ENCODE peak calls at places on chromosomes 12 and 14, in six cellular contexts. One of them, this sample, is unnamed.
A peak's percentile ranks its signal among the peaks of the same experiment; 100 is the strongest.

GRCh38 chr12:81542065-81542464 is 217.1 kb downstream of the PPFIA2 start:
- DNase-seq in Kasumi-1: no peak
- DNase-seq in HuH-7: no peak
- DNase-seq in activated T-helper 9 cell treated with anti-CD3 and anti-CD28 coated beads, Interleukin-2, amount 50 U/mL, for 16 hours: no peak
- DNase-seq in stromal cell of bone marrow: no peak
- DNase-seq in stimulated activated CD4-positive, alpha-beta T cell treated with anti-CD3 and anti-CD28 coated beads, Interleukin-2, amount 100 ng/mL, for 24 hours: no peak
- DNase-seq in this sample: no peak

GRCh38 chr12:23585156-23585781 is 364.2 kb downstream of the SOX5 start:
- DNase-seq in Kasumi-1: no peak
- DNase-seq in activated T-helper 9 cell treated with anti-CD3 and anti-CD28 coated beads, Interleukin-2, amount 50 U/mL, for 16 hours: no peak
- DNase-seq in stimulated activated CD4-positive, alpha-beta T cell treated with anti-CD3 and anti-CD28 coated beads, Interleukin-2, amount 100 ng/mL, for 24 hours: no peak
- DNase-seq in HuH-7: no peak
- DNase-seq in stromal cell of bone marrow: no peak
- DNase-seq in this sample: no peak

GRCh38 chr14:36426836-36427235 is 93.2 kb downstream of the NKX2-1 start:
- DNase-seq in activated T-helper 9 cell treated with anti-CD3 and anti-CD28 coated beads, Interleukin-2, amount 50 U/mL, for 16 hours: no peak
- DNase-seq in stimulated activated CD4-positive, alpha-beta T cell treated with anti-CD3 and anti-CD28 coated beads, Interleukin-2, amount 100 ng/mL, for 24 hours: no peak
- DNase-seq in HuH-7: no peak
- DNase-seq in stromal cell of bone marrow: no peak
- DNase-seq in Kasumi-1: no peak
- DNase-seq in this sample: no peak

GRCh38 chr12:65654230-65654629 is 170.1 kb upstream of the HMGA2 start:
- DNase-seq in stimulated activated CD4-positive, alpha-beta T cell treated with anti-CD3 and anti-CD28 coated beads, Interleukin-2, amount 100 ng/mL, for 24 hours: no peak
- DNase-seq in stromal cell of bone marrow: no peak
- DNase-seq in activated T-helper 9 cell treated with anti-CD3 and anti-CD28 coated beads, Interleukin-2, amount 50 U/mL, for 16 hours: no peak
- DNase-seq in Kasumi-1: no peak
- DNase-seq in HuH-7: no peak
- DNase-seq in this sample: no peak

GRCh38 chr14:93044601-93045000 is 71.1 kb downstream of the ITPK1 start:
- DNase-seq in stromal cell of bone marrow: no peak
- DNase-seq in stimulated activated CD4-positive, alpha-beta T cell treated with anti-CD3 and anti-CD28 coated beads, Interleukin-2, amount 100 ng/mL, for 24 hours: no peak
- DNase-seq in HuH-7: no peak
- DNase-seq in activated T-helper 9 cell treated with anti-CD3 and anti-CD28 coated beads, Interleukin-2, amount 50 U/mL, for 16 hours: no peak
- DNase-seq in Kasumi-1: no peak
- DNase-seq in this sample: peak; percentile 10

GRCh38 chr14:63843796-63844195 is 9.0 kb upstream of the SYNE2 start:
- DNase-seq in HuH-7: no peak
- DNase-seq in Kasumi-1: no peak
- DNase-seq in stimulated activated CD4-positive, alpha-beta T cell treated with anti-CD3 and anti-CD28 coated beads, Interleukin-2, amount 100 ng/mL, for 24 hours: no peak
- DNase-seq in stromal cell of bone marrow: no peak
- DNase-seq in activated T-helper 9 cell treated with anti-CD3 and anti-CD28 coated beads, Interleukin-2, amount 50 U/mL, for 16 hours: no peak
- DNase-seq in this sample: no peak

GRCh38 chr14:105765893-105766614 is 239.7 kb downstream of the TMEM121 start:
- DNase-seq in stromal cell of bone marrow: no peak
- DNase-seq in activated T-helper 9 cell treated with anti-CD3 and anti-CD28 coated beads, Interleukin-2, amount 50 U/mL, for 16 hours: no peak
- DNase-seq in stimulated activated CD4-positive, alpha-beta T cell treated with anti-CD3 and anti-CD28 coated beads, Interleukin-2, amount 100 ng/mL, for 24 hours: no peak
- DNase-seq in Kasumi-1: no peak
- DNase-seq in HuH-7: no peak
- DNase-seq in this sample: no peak

GRCh38 chr14:92925446-92925845 is 2.5 kb downstream of the CHGA start:
- DNase-seq in stromal cell of bone marrow: no peak
- DNase-seq in activated T-helper 9 cell treated with anti-CD3 and anti-CD28 coated beads, Interleukin-2, amount 50 U/mL, for 16 hours: no peak
- DNase-seq in stimulated activated CD4-positive, alpha-beta T cell treated with anti-CD3 and anti-CD28 coated beads, Interleukin-2, amount 100 ng/mL, for 24 hours: no peak
- DNase-seq in HuH-7: no peak
- DNase-seq in Kasumi-1: no peak
- DNase-seq in this sample: no peak

GRCh38 chr14:96638041-96638855 is 136.1 kb downstream of the PAPOLA start:
- DNase-seq in stimulated activated CD4-positive, alpha-beta T cell treated with anti-CD3 and anti-CD28 coated beads, Interleukin-2, amount 100 ng/mL, for 24 hours: no peak
- DNase-seq in HuH-7: no peak
- DNase-seq in stromal cell of bone marrow: no peak
- DNase-seq in activated T-helper 9 cell treated with anti-CD3 and anti-CD28 coated beads, Interleukin-2, amount 50 U/mL, for 16 hours: no peak
- DNase-seq in Kasumi-1: no peak
- DNase-seq in this sample: no peak

GRCh38 chr14:31360919-31361662 is 59.3 kb downstream of the HEATR5A start:
- DNase-seq in stromal cell of bone marrow: peak; percentile 20
- DNase-seq in HuH-7: no peak
- DNase-seq in activated T-helper 9 cell treated with anti-CD3 and anti-CD28 coated beads, Interleukin-2, amount 50 U/mL, for 16 hours: no peak
- DNase-seq in Kasumi-1: no peak
- DNase-seq in stimulated activated CD4-positive, alpha-beta T cell treated with anti-CD3 and anti-CD28 coated beads, Interleukin-2, amount 100 ng/mL, for 24 hours: no peak
- DNase-seq in this sample: no peak

GRCh38 chr12:109743076-109743910 is 29.7 kb downstream of the FAM222A start:
- DNase-seq in Kasumi-1: no peak
- DNase-seq in stromal cell of bone marrow: no peak
- DNase-seq in stimulated activated CD4-positive, alpha-beta T cell treated with anti-CD3 and anti-CD28 coated beads, Interleukin-2, amount 100 ng/mL, for 24 hours: no peak
- DNase-seq in activated T-helper 9 cell treated with anti-CD3 and anti-CD28 coated beads, Interleukin-2, amount 50 U/mL, for 16 hours: no peak
- DNase-seq in HuH-7: no peak
- DNase-seq in this sample: no peak

GRCh38 chr12:1668833-1669543 is 21.9 kb upstream of the ADIPOR2 start:
- DNase-seq in activated T-helper 9 cell treated with anti-CD3 and anti-CD28 coated beads, Interleukin-2, amount 50 U/mL, for 16 hours: no peak
- DNase-seq in Kasumi-1: no peak
- DNase-seq in stromal cell of bone marrow: no peak
- DNase-seq in stimulated activated CD4-positive, alpha-beta T cell treated with anti-CD3 and anti-CD28 coated beads, Interleukin-2, amount 100 ng/mL, for 24 hours: no peak
- DNase-seq in HuH-7: no peak
- DNase-seq in this sample: peak; percentile 33

GRCh38 chr12:132525833-132526455 is 36.0 kb downstream of the FBRSL1 start:
- DNase-seq in activated T-helper 9 cell treated with anti-CD3 and anti-CD28 coated beads, Interleukin-2, amount 50 U/mL, for 16 hours: no peak
- DNase-seq in HuH-7: no peak
- DNase-seq in stimulated activated CD4-positive, alpha-beta T cell treated with anti-CD3 and anti-CD28 coated beads, Interleukin-2, amount 100 ng/mL, for 24 hours: no peak
- DNase-seq in Kasumi-1: no peak
- DNase-seq in stromal cell of bone marrow: no peak
- DNase-seq in this sample: no peak

GRCh38 chr12:10406725-10407124 is 2.8 kb downstream of the KLRC4 start:
- DNase-seq in Kasumi-1: peak; percentile 25
- DNase-seq in activated T-helper 9 cell treated with anti-CD3 and anti-CD28 coated beads, Interleukin-2, amount 50 U/mL, for 16 hours: no peak
- DNase-seq in stimulated activated CD4-positive, alpha-beta T cell treated with anti-CD3 and anti-CD28 coated beads, Interleukin-2, amount 100 ng/mL, for 24 hours: no peak
- DNase-seq in HuH-7: no peak
- DNase-seq in stromal cell of bone marrow: no peak
- DNase-seq in this sample: no peak

GRCh38 chr14:52875707-52876106 is 75.1 kb downstream of the FERMT2 start:
- DNase-seq in stimulated activated CD4-positive, alpha-beta T cell treated with anti-CD3 and anti-CD28 coated beads, Interleukin-2, amount 100 ng/mL, for 24 hours: no peak
- DNase-seq in Kasumi-1: no peak
- DNase-seq in activated T-helper 9 cell treated with anti-CD3 and anti-CD28 coated beads, Interleukin-2, amount 50 U/mL, for 16 hours: no peak
- DNase-seq in stromal cell of bone marrow: no peak
- DNase-seq in HuH-7: no peak
- DNase-seq in this sample: no peak

GRCh38 chr12:645563-646071 is 17.6 kb downstream of the NINJ2 start:
- DNase-seq in HuH-7: peak; percentile 37
- DNase-seq in stromal cell of bone marrow: no peak
- DNase-seq in stimulated activated CD4-positive, alpha-beta T cell treated with anti-CD3 and anti-CD28 coated beads, Interleukin-2, amount 100 ng/mL, for 24 hours: no peak
- DNase-seq in Kasumi-1: no peak
- DNase-seq in activated T-helper 9 cell treated with anti-CD3 and anti-CD28 coated beads, Interleukin-2, amount 50 U/mL, for 16 hours: no peak
- DNase-seq in this sample: no peak

GRCh38 chr14:103267226-103267625 is 66.8 kb upstream of the EIF5 start:
- DNase-seq in Kasumi-1: no peak
- DNase-seq in HuH-7: no peak
- DNase-seq in stimulated activated CD4-positive, alpha-beta T cell treated with anti-CD3 and anti-CD28 coated beads, Interleukin-2, amount 100 ng/mL, for 24 hours: no peak
- DNase-seq in stromal cell of bone marrow: no peak
- DNase-seq in activated T-helper 9 cell treated with anti-CD3 and anti-CD28 coated beads, Interleukin-2, amount 50 U/mL, for 16 hours: no peak
- DNase-seq in this sample: no peak

GRCh38 chr12:45893240-45893639 is 97.1 kb downstream of the SCAF11 start:
- DNase-seq in stromal cell of bone marrow: peak; percentile 3
- DNase-seq in stimulated activated CD4-positive, alpha-beta T cell treated with anti-CD3 and anti-CD28 coated beads, Interleukin-2, amount 100 ng/mL, for 24 hours: no peak
- DNase-seq in Kasumi-1: no peak
- DNase-seq in HuH-7: no peak
- DNase-seq in activated T-helper 9 cell treated with anti-CD3 and anti-CD28 coated beads, Interleukin-2, amount 50 U/mL, for 16 hours: no peak
- DNase-seq in this sample: no peak

GRCh38 chr14:100871234-100872186 is 32.0 kb downstream of the RTL1 start:
- DNase-seq in Kasumi-1: no peak
- DNase-seq in stromal cell of bone marrow: peak; percentile 10
- DNase-seq in HuH-7: no peak
- DNase-seq in stimulated activated CD4-positive, alpha-beta T cell treated with anti-CD3 and anti-CD28 coated beads, Interleukin-2, amount 100 ng/mL, for 24 hours: no peak
- DNase-seq in activated T-helper 9 cell treated with anti-CD3 and anti-CD28 coated beads, Interleukin-2, amount 50 U/mL, for 16 hours: no peak
- DNase-seq in this sample: no peak

GRCh38 chr14:60655114-60655897 is 6.0 kb upstream of the SIX1 start:
- DNase-seq in stimulated activated CD4-positive, alpha-beta T cell treated with anti-CD3 and anti-CD28 coated beads, Interleukin-2, amount 100 ng/mL, for 24 hours: no peak
- DNase-seq in HuH-7: no peak
- DNase-seq in stromal cell of bone marrow: no peak
- DNase-seq in activated T-helper 9 cell treated with anti-CD3 and anti-CD28 coated beads, Interleukin-2, amount 50 U/mL, for 16 hours: no peak
- DNase-seq in Kasumi-1: no peak
- DNase-seq in this sample: no peak

GRCh38 chr12:48037267-48037915 is 33.1 kb upstream of the COL2A1 start:
- DNase-seq in HuH-7: no peak
- DNase-seq in Kasumi-1: no peak
- DNase-seq in stimulated activated CD4-positive, alpha-beta T cell treated with anti-CD3 and anti-CD28 coated beads, Interleukin-2, amount 100 ng/mL, for 24 hours: no peak
- DNase-seq in stromal cell of bone marrow: no peak
- DNase-seq in activated T-helper 9 cell treated with anti-CD3 and anti-CD28 coated beads, Interleukin-2, amount 50 U/mL, for 16 hours: no peak
- DNase-seq in this sample: no peak

GRCh38 chr14:103897075-103897947 is 30.9 kb upstream of the TDRD9 start:
- DNase-seq in activated T-helper 9 cell treated with anti-CD3 and anti-CD28 coated beads, Interleukin-2, amount 50 U/mL, for 16 hours: no peak
- DNase-seq in Kasumi-1: no peak
- DNase-seq in stromal cell of bone marrow: no peak
- DNase-seq in HuH-7: peak; percentile 67
- DNase-seq in stimulated activated CD4-positive, alpha-beta T cell treated with anti-CD3 and anti-CD28 coated beads, Interleukin-2, amount 100 ng/mL, for 24 hours: no peak
- DNase-seq in this sample: no peak

GRCh38 chr12:111761706-111762105 is 5.0 kb upstream of the ALDH2 start:
- DNase-seq in stromal cell of bone marrow: no peak
- DNase-seq in stimulated activated CD4-positive, alpha-beta T cell treated with anti-CD3 and anti-CD28 coated beads, Interleukin-2, amount 100 ng/mL, for 24 hours: no peak
- DNase-seq in HuH-7: no peak
- DNase-seq in Kasumi-1: no peak
- DNase-seq in activated T-helper 9 cell treated with anti-CD3 and anti-CD28 coated beads, Interleukin-2, amount 50 U/mL, for 16 hours: no peak
- DNase-seq in this sample: no peak

This sample was measured in GDM1.